ENCODE peak calls at places on chromosome 7, in ten cellular contexts. J, Z, M, H, W, V, L, E, Q and T are unnamed samples.

GRCh38 chr7:47682874-47683273 is 101.0 kb upstream of the TNS3 start:
- DNase-seq in J (no peak), Z (no peak), M (no peak), H (no peak), W (no peak), V (no peak), L (no peak), E (no peak), Q (no peak), T (no peak)

GRCh38 chr7:155864271-155864985 is 52.2 kb upstream of the SHH start:
- DNase-seq in J (no peak), Z (no peak), M (no peak), H (no peak), W (no peak), V (no peak), L (no peak), E (no peak), Q (no peak), T (no peak)

GRCh38 chr7:102933763-102934162 is 21.0 kb downstream of the LRRC17 start:
- DNase-seq in J (no peak), Z (no peak), M (peak), H (peak), W (no peak), V (peak), L (no peak), E (no peak), Q (no peak), T (peak)

GRCh38 chr7:151696738-151697514 is 177.2 kb upstream of the RHEB start:
- DNase-seq in J (no peak), Z (no peak), M (peak), H (no peak), W (no peak), V (no peak), L (no peak), E (no peak), Q (peak), T (no peak)

GRCh38 chr7:27210441-27211083 is 10.7 kb upstream of the HOXA13 start:
- DNase-seq in J (peak), Z (no peak), M (peak), H (peak), W (no peak), V (no peak), L (peak), E (no peak), Q (no peak), T (peak)

GRCh38 chr7:35241884-35242283 is 12.0 kb downstream of the TBX20 start:
- DNase-seq in J (no peak), Z (no peak), M (peak), H (no peak), W (no peak), V (no peak), L (no peak), E (no peak), Q (no peak), T (no peak)

GRCh38 chr7:20113423-20114027 is 103.7 kb downstream of the MACC1 start:
- DNase-seq in J (no peak), Z (no peak), M (no peak), H (no peak), W (no peak), V (no peak), L (no peak), E (no peak), Q (no peak), T (no peak)

GRCh38 chr7:134844200-134844599 is 64.8 kb downstream of the CALD1 start:
- DNase-seq in J (no peak), Z (no peak), M (no peak), H (no peak), W (no peak), V (no peak), L (no peak), E (no peak), Q (no peak), T (no peak)

GRCh38 chr7:26699761-26700160 is 164.6 kb downstream of the SKAP2 start:
- DNase-seq in J (no peak), Z (no peak), M (no peak), H (no peak), W (no peak), V (no peak), L (no peak), E (no peak), Q (no peak), T (no peak)

GRCh38 chr7:54864718-54865117 is 105.7 kb upstream of the SEC61G start:
- DNase-seq in J (no peak), Z (no peak), M (no peak), H (no peak), W (no peak), V (no peak), L (no peak), E (no peak), Q (peak), T (no peak)

GRCh38 chr7:97018126-97018601 is 6.5 kb downstream of the DLX5 start:
- DNase-seq in J (no peak), Z (no peak), M (peak), H (no peak), W (no peak), V (no peak), L (no peak), E (no peak), Q (no peak), T (peak)

GRCh38 chr7:70738080-70738479 is 393.9 kb upstream of the GALNT17 start:
- DNase-seq in J (no peak), Z (no peak), M (no peak), H (peak), W (no peak), V (no peak), L (no peak), E (no peak), Q (no peak), T (no peak)